ENCODE peak calls at places on chromosomes 4 and X, in five cellular contexts. N is ovary; G is Peyer's patch; E is CD4-positive, alpha-beta memory T cell; M is hepatocyte. A is an unnamed sample.

GRCh38 chr4:88003261-88003660 is 4.2 kb upstream of the PKD2 start:
- DNase-seq in N (no peak), G (no peak), E (no peak), M (no peak), A (no peak)

GRCh38 chr4:86892639-86892965 is 380 bp upstream of the C4orf36 start:
- DNase-seq in N (no peak), G (no peak), E (no peak), M (no peak), A (no peak)

GRCh38 chrX:102606115-102606514 is 6.8 kb downstream of the ARMCX5 start:
- DNase-seq in N (no peak), G (no peak), E (no peak), M (no peak), A (no peak)

GRCh38 chrX:106170318-106170717 is 2.2 kb downstream of the PWWP3B start:
- DNase-seq in N (no peak), G (no peak), E (no peak), M (peak; percentile 21), A (no peak)

GRCh38 chrX:96971812-96972211 is 88.1 kb downstream of the RPA4 start:
- DNase-seq in N (no peak), G (no peak), E (no peak), M (no peak), A (no peak)

GRCh38 chr4:60589425-60589824 is 610.7 kb upstream of the ADGRL3 start:
- DNase-seq in N (no peak), G (no peak), E (no peak), M (no peak), A (no peak)

GRCh38 chr4:139027771-139028170 is 12.2 kb downstream of the NOCT start:
- DNase-seq in N (no peak), G (no peak), E (no peak), M (no peak), A (no peak)

GRCh38 chr4:53365121-53365485 is 758 bp downstream of the SCFD2 start:
- DNase-seq in N (no peak), G (no peak), E (no peak), M (peak; percentile 18), A (no peak)

GRCh38 chr4:33975996-33976395 is 2268.3 kb downstream of the ARAP2 start:
- DNase-seq in N (no peak), G (no peak), E (no peak), M (no peak), A (no peak)

GRCh38 chr4:90425893-90426292 is 298.7 kb downstream of the CCSER1 start:
- DNase-seq in N (no peak), G (no peak), E (no peak), M (no peak), A (no peak)

GRCh38 chr4:46270986-46271596 is 118.8 kb downstream of the GABRA2 start:
- DNase-seq in N (no peak), G (no peak), E (no peak), M (peak; percentile 38), A (no peak)

GRCh38 chrX:154967603-154968002 is 54.9 kb downstream of the F8 start:
- DNase-seq in N (no peak), G (no peak), E (no peak), M (no peak), A (no peak)

GRCh38 chr4:168866635-168867034 is 143.4 kb downstream of the CBR4 start:
- DNase-seq in N (no peak), G (no peak), E (no peak), M (no peak), A (no peak)

GRCh38 chrX:22526339-22526738 is 253.6 kb downstream of the CBLL2 start:
- DNase-seq in N (no peak), G (no peak), E (no peak), M (no peak), A (no peak)

DNA sequence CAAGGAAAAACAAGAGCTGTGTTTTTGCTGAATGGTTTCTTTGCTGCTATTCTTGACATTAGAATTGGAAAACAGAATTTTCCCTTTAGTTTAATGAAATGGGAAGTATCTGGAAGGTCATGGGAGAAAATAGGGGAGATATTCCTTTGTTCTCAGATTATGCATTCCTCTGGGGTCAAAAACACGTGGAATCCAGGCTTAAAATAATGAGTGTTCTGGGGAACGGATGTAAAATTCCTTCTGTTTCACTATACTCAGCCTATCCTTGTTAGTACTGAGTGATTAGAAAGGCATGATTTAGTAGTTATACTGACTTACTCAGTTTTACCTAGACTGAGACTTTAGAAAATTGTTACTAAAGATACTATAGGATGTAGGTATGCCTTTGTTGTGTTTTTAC is 107.3 kb downstream of the ARHGAP10 start:
- DNase-seq in N (no peak), G (no peak), E (no peak), M (no peak), A (no peak)
- H3K4me1 ChIP-seq in N (peaks cover 6% of the 10 kb centered on the region), G (no peaks in the 10 kb centered on the region), E (no peaks in the 10 kb centered on the region), M (no peaks in the 10 kb centered on the region), A (no peaks in the 10 kb centered on the region)

GRCh38 chrX:78106651-78106986 is 2.6 kb downstream of the PGK1 start:
- DNase-seq in N (no peak), G (no peak), E (no peak), M (no peak), A (no peak)
- H3K4me3 ChIP-seq in N (no peak overlapping the region), G (peak overlapping the region; percentile 20), E (peak overlapping the region; percentile 62), M (no peak overlapping the region), A (peak overlapping the region; percentile 98)

GRCh38 chr4:184448828-184449227 is 25.5 kb downstream of the IRF2 start:
- DNase-seq in N (peak; percentile 52), G (peak; percentile 63), E (no peak), M (no peak), A (no peak)
- H3K4me1 ChIP-seq in N (peaks cover 24% of the 10 kb centered on the region), G (peaks cover 40% of the 10 kb centered on the region), E (peaks cover 92% of the 10 kb centered on the region), M (peaks cover 11% of the 10 kb centered on the region), A (peaks cover 92% of the 10 kb centered on the region)

DNA sequence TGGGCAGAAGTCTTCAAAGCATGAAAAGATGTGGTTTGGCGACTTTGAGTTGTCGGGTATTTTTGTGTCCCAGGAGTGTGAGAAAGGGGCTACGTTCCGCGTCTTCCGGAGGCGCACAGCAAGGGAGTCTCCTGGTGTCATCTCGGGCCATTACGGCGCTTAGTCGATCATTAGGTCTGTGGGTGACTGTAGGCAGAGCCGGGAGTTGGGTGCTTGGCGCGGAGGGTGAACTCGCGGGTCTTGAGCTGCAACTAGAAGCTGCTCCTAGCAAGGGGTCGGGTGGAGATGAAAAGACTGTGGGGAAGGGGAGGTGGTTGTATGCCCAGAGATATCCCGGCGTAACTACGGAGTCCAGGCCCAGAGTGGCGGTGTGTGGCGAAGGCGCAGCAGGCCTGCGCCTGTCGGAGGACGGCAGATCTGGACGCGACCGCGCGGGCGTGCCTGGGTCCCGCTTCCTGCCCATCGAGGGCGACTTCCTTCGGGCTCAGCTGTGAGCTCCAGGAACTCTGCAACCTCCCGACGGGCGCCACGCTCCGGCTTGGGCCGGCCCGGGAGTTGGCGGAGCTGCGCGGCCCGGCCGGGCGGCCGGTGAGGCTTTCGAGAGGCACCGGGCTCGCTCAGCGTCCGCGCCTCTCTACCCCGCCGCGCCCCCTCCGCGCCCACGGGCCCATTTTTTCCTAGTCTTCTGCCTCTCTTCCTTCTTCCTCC is 2.7 kb upstream of the NKX3-2 start:
- DNase-seq in N (no peak), G (peak; percentile 53), E (no peak), M (peak; percentile 43), A (no peak)
- H3K4me3 ChIP-seq in N (peak overlapping the region; percentile 30), G (peak overlapping the region; percentile 56), E (no peak overlapping the region), M (peak overlapping the region; percentile 36), A (peak overlapping the region; percentile 28)

GRCh38 chr4:3321295-3321889 is 28.6 kb downstream of the RGS12 start:
- DNase-seq in N (peak; percentile 81), G (no peak), E (no peak), M (no peak), A (no peak)
- H3K4me1 ChIP-seq in N (peaks cover 14% of the 10 kb centered on the region), G (no peaks in the 10 kb centered on the region), E (no peaks in the 10 kb centered on the region), M (peaks cover 25% of the 10 kb centered on the region), A (no peaks in the 10 kb centered on the region)

GRCh38 chrX:11064851-11065600 is 46.1 kb upstream of the HCCS start:
- DNase-seq in N (no peak), G (no peak), E (no peak), M (no peak), A (no peak)

GRCh38 chrX:11059923-11060322 is 51.2 kb upstream of the HCCS start:
- DNase-seq in N (no peak), G (no peak), E (no peak), M (no peak), A (no peak)

GRCh38 chrX:11066812-11067211 is 44.3 kb upstream of the HCCS start:
- DNase-seq in N (no peak), G (no peak), E (no peak), M (no peak), A (no peak)

GRCh38 chrX:11064276-11064675 is 46.9 kb upstream of the HCCS start:
- DNase-seq in N (no peak), G (no peak), E (no peak), M (no peak), A (no peak)
- H3K4me3 ChIP-seq in N (no peak overlapping the region), G (no peak overlapping the region), E (no peak overlapping the region), M (no peak overlapping the region), A (no peak overlapping the region)

GRCh38 chr4:73874386-73874785 is 5.2 kb downstream of the CXCL1 start:
- DNase-seq in N (no peak), G (no peak), E (no peak), M (no peak), A (no peak)

GRCh38 chr4:73870260-73870659 is 1.1 kb downstream of the CXCL1 start:
- DNase-seq in N (no peak), G (no peak), E (no peak), M (no peak), A (no peak)

GRCh38 chr4:73872331-73873108 is 3.3 kb downstream of the CXCL1 start:
- DNase-seq in N (no peak), G (no peak), E (no peak), M (no peak), A (no peak)

GRCh38 chr4:73870778-73871177 is 1.6 kb downstream of the CXCL1 start:
- DNase-seq in N (no peak), G (no peak), E (no peak), M (no peak), A (no peak)

DNA sequence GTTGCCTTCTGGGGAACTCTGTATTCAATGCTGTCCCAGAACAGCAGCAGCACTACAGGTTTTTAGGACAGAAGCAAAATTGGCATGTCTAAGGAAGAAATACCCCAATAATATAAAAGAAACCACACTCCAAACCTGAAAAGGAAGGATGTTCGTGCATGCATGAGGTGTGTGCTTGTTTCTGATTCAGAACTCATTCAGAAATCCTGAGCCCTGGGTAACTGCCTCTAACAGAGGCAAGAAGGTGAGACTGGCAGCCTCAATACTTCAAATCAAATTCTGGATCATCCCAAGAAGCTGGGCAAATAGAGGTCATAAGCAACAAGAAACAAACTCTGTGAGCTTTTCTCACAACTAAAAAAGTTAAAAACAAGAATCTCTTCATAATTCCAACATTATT is 2.7 kb downstream of the CXCL1 start:
- DNase-seq in N (no peak), G (no peak), E (no peak), M (no peak), A (no peak)
- H3K4me1 ChIP-seq in N (peaks cover 4% of the 10 kb centered on the region), G (no peaks in the 10 kb centered on the region), E (no peaks in the 10 kb centered on the region), M (peaks cover 5% of the 10 kb centered on the region), A (no peaks in the 10 kb centered on the region)

GRCh38 chr4:185120631-185120946 is 22.5 kb upstream of the SLC25A4 start:
- DNase-seq in N (no peak), G (no peak), E (no peak), M (no peak), A (no peak)

GRCh38 chr4:185117300-185117934 is 25.6 kb upstream of the SLC25A4 start:
- DNase-seq in N (no peak), G (no peak), E (no peak), M (no peak), A (no peak)

GRCh38 chr4:185122681-185123345 is 20.3 kb upstream of the SLC25A4 start:
- DNase-seq in N (no peak), G (no peak), E (no peak), M (no peak), A (no peak)

GRCh38 chr4:185123479-185123878 is 19.6 kb upstream of the SLC25A4 start:
- DNase-seq in N (no peak), G (no peak), E (no peak), M (no peak), A (no peak)

GRCh38 chr4:185119927-185120630 is 23.0 kb upstream of the SLC25A4 start:
- DNase-seq in N (no peak), G (no peak), E (no peak), M (no peak), A (no peak)
- H3K4me3 ChIP-seq in N (no peak overlapping the region), G (no peak overlapping the region), E (no peak overlapping the region), M (no peak overlapping the region), A (no peak overlapping the region)